ENCODE peak calls at places on chromosomes 16 and 17, in seven cellular contexts. One of them, this sample, is unnamed.

GRCh38 chr16:85065099-85065498 is 37.5 kb downstream of the KIAA0513 start:
- DNase-seq in CD4-positive, alpha-beta memory T cell: no peak
- DNase-seq in fibroblast of lung: no peak
- DNase-seq in heart left ventricle: no peak
- DNase-seq in lower lobe of right lung: no peak
- DNase-seq in A549: no peak
- DNase-seq in H7: peak; percentile 37
- DNase-seq in this sample: no peak

GRCh38 chr16:84847554-84848415 is 28.0 kb downstream of the CRISPLD2 start:
- DNase-seq in heart left ventricle: no peak
- DNase-seq in lower lobe of right lung: no peak
- DNase-seq in CD4-positive, alpha-beta memory T cell: no peak
- DNase-seq in H7: peak; percentile 81
- DNase-seq in fibroblast of lung: no peak
- DNase-seq in A549: no peak
- DNase-seq in this sample: no peak

GRCh38 chr17:50620848-50621247 is 13.8 kb upstream of the ABCC3 start:
- DNase-seq in lower lobe of right lung: no peak
- DNase-seq in fibroblast of lung: no peak
- DNase-seq in H7: peak; percentile 95
- DNase-seq in A549: no peak
- DNase-seq in heart left ventricle: no peak
- DNase-seq in CD4-positive, alpha-beta memory T cell: no peak
- DNase-seq in this sample: no peak

GRCh38 chr16:84042879-84043485 is 387 bp upstream of the SLC38A8 start:
- DNase-seq in heart left ventricle: no peak
- DNase-seq in fibroblast of lung: no peak
- DNase-seq in lower lobe of right lung: peak; percentile 38
- DNase-seq in CD4-positive, alpha-beta memory T cell: no peak
- DNase-seq in A549: no peak
- DNase-seq in H7: peak; percentile 85
- DNase-seq in this sample: no peak

GRCh38 chr16:11495066-11495407 is 91.7 kb downstream of the LITAF start:
- DNase-seq in fibroblast of lung: no peak
- DNase-seq in lower lobe of right lung: no peak
- DNase-seq in heart left ventricle: no peak
- DNase-seq in A549: no peak
- DNase-seq in CD4-positive, alpha-beta memory T cell: no peak
- DNase-seq in H7: no peak
- DNase-seq in this sample: no peak

GRCh38 chr17:61384384-61385090 is 15.1 kb upstream of the TBX2 start:
- DNase-seq in H7: no peak
- DNase-seq in heart left ventricle: no peak
- DNase-seq in A549: no peak
- DNase-seq in CD4-positive, alpha-beta memory T cell: no peak
- DNase-seq in fibroblast of lung: no peak
- DNase-seq in lower lobe of right lung: peak; percentile 36
- DNase-seq in this sample: no peak

GRCh38 chr16:49121636-49122035 is 160.0 kb downstream of the CBLN1 start:
- DNase-seq in heart left ventricle: no peak
- DNase-seq in H7: no peak
- DNase-seq in A549: no peak
- DNase-seq in fibroblast of lung: no peak
- DNase-seq in CD4-positive, alpha-beta memory T cell: no peak
- DNase-seq in lower lobe of right lung: no peak
- DNase-seq in this sample: no peak

GRCh38 chr17:28970879-28971278 is 19.6 kb upstream of the PHF12 start:
- DNase-seq in lower lobe of right lung: no peak
- DNase-seq in H7: no peak
- DNase-seq in heart left ventricle: no peak
- DNase-seq in A549: no peak
- DNase-seq in fibroblast of lung: no peak
- DNase-seq in CD4-positive, alpha-beta memory T cell: no peak
- DNase-seq in this sample: no peak

GRCh38 chr16:86029131-86029741 is 130.3 kb downstream of the IRF8 start:
- DNase-seq in fibroblast of lung: peak; percentile 63
- DNase-seq in CD4-positive, alpha-beta memory T cell: no peak
- DNase-seq in H7: peak; percentile 75
- DNase-seq in heart left ventricle: peak; percentile 68
- DNase-seq in lower lobe of right lung: no peak
- DNase-seq in A549: no peak
- DNase-seq in this sample: no peak

GRCh38 chr17:37769050-37769449 is 24.2 kb upstream of the HNF1B start:
- DNase-seq in lower lobe of right lung: no peak
- DNase-seq in CD4-positive, alpha-beta memory T cell: no peak
- DNase-seq in H7: no peak
- DNase-seq in fibroblast of lung: no peak
- DNase-seq in heart left ventricle: no peak
- DNase-seq in A549: no peak
- DNase-seq in this sample: peak; percentile 35

GRCh38 chr16:75697571-75697970 is 3.7 kb downstream of the DUXB start:
- DNase-seq in fibroblast of lung: no peak
- DNase-seq in A549: no peak
- DNase-seq in heart left ventricle: no peak
- DNase-seq in H7: no peak
- DNase-seq in CD4-positive, alpha-beta memory T cell: no peak
- DNase-seq in lower lobe of right lung: no peak
- DNase-seq in this sample: no peak

GRCh38 chr16:19102187-19102872 is 11.4 kb upstream of the ITPRIPL2 start:
- DNase-seq in A549: no peak
- DNase-seq in heart left ventricle: no peak
- DNase-seq in fibroblast of lung: no peak
- DNase-seq in H7: no peak
- DNase-seq in CD4-positive, alpha-beta memory T cell: no peak
- DNase-seq in lower lobe of right lung: no peak
- DNase-seq in this sample: no peak

GRCh38 chr17:20282526-20283308 is 184.6 kb downstream of the LGALS9B start:
- DNase-seq in A549: no peak
- DNase-seq in CD4-positive, alpha-beta memory T cell: no peak
- DNase-seq in H7: no peak
- DNase-seq in heart left ventricle: no peak
- DNase-seq in fibroblast of lung: no peak
- DNase-seq in lower lobe of right lung: no peak
- DNase-seq in this sample: no peak

GRCh38 chr17:55540414-55541091 is 29.3 kb upstream of the SMIM36 start:
- DNase-seq in A549: peak; percentile 38
- DNase-seq in lower lobe of right lung: no peak
- DNase-seq in CD4-positive, alpha-beta memory T cell: no peak
- DNase-seq in heart left ventricle: no peak
- DNase-seq in fibroblast of lung: peak; percentile 81
- DNase-seq in H7: no peak
- DNase-seq in this sample: no peak

GRCh38 chr17:57870283-57870635 is 20.4 kb upstream of the MRPS23 start:
- DNase-seq in heart left ventricle: no peak
- DNase-seq in A549: no peak
- DNase-seq in CD4-positive, alpha-beta memory T cell: no peak
- DNase-seq in lower lobe of right lung: no peak
- DNase-seq in H7: peak; percentile 16
- DNase-seq in fibroblast of lung: peak; percentile 45
- DNase-seq in this sample: no peak

GRCh38 chr17:32388613-32389459 is 38.9 kb downstream of the ZNF207 start:
- DNase-seq in lower lobe of right lung: no peak
- DNase-seq in A549: no peak
- DNase-seq in fibroblast of lung: no peak
- DNase-seq in H7: no peak
- DNase-seq in CD4-positive, alpha-beta memory T cell: no peak
- DNase-seq in heart left ventricle: no peak
- DNase-seq in this sample: no peak

GRCh38 chr17:11772031-11772430 is 173.8 kb downstream of the DNAH9 start:
- DNase-seq in heart left ventricle: no peak
- DNase-seq in A549: no peak
- DNase-seq in CD4-positive, alpha-beta memory T cell: no peak
- DNase-seq in lower lobe of right lung: no peak
- DNase-seq in H7: no peak
- DNase-seq in fibroblast of lung: no peak
- DNase-seq in this sample: no peak

GRCh38 chr17:56314026-56314425 is 160.8 kb downstream of the ANKFN1 start:
- DNase-seq in fibroblast of lung: peak; percentile 39
- DNase-seq in heart left ventricle: no peak
- DNase-seq in lower lobe of right lung: no peak
- DNase-seq in H7: no peak
- DNase-seq in CD4-positive, alpha-beta memory T cell: no peak
- DNase-seq in A549: no peak
- DNase-seq in this sample: no peak

GRCh38 chr17:27217631-27218030 is 76.3 kb upstream of the WSB1 start:
- DNase-seq in CD4-positive, alpha-beta memory T cell: peak; percentile 16
- DNase-seq in H7: no peak
- DNase-seq in A549: no peak
- DNase-seq in lower lobe of right lung: no peak
- DNase-seq in heart left ventricle: no peak
- DNase-seq in fibroblast of lung: no peak
- DNase-seq in this sample: peak; percentile 71

GRCh38 chr17:41967141-41967920 is 736 bp downstream of the CNP start:
- DNase-seq in lower lobe of right lung: peak; percentile 51
- DNase-seq in H7: no peak
- DNase-seq in fibroblast of lung: peak; percentile 17
- DNase-seq in A549: no peak
- DNase-seq in heart left ventricle: no peak
- DNase-seq in CD4-positive, alpha-beta memory T cell: peak; percentile 38
- DNase-seq in this sample: no peak

GRCh38 chr16:68754117-68754792 is 17.2 kb downstream of the CDH1 start:
- DNase-seq in fibroblast of lung: no peak
- DNase-seq in lower lobe of right lung: no peak
- DNase-seq in CD4-positive, alpha-beta memory T cell: no peak
- DNase-seq in A549: no peak
- DNase-seq in H7: no peak
- DNase-seq in heart left ventricle: no peak
- DNase-seq in this sample: no peak

GRCh38 chr17:21376835-21377690 is 906 bp downstream of the KCNJ12 start:
- DNase-seq in lower lobe of right lung: no peak
- DNase-seq in A549: peak; percentile 55
- DNase-seq in heart left ventricle: no peak
- DNase-seq in H7: peak; percentile 86
- DNase-seq in CD4-positive, alpha-beta memory T cell: no peak
- DNase-seq in fibroblast of lung: peak; percentile 44
- DNase-seq in this sample: no peak

GRCh38 chr17:73227944-73228343 is 33.7 kb downstream of the CPSF4L start:
- DNase-seq in heart left ventricle: no peak
- DNase-seq in H7: no peak
- DNase-seq in fibroblast of lung: no peak
- DNase-seq in lower lobe of right lung: no peak
- DNase-seq in CD4-positive, alpha-beta memory T cell: no peak
- DNase-seq in A549: no peak
- DNase-seq in this sample: no peak

GRCh38 chr17:1024076-1024475 is 27.1 kb downstream of the TIMM22 start:
- DNase-seq in A549: no peak
- DNase-seq in H7: no peak
- DNase-seq in lower lobe of right lung: no peak
- DNase-seq in CD4-positive, alpha-beta memory T cell: no peak
- DNase-seq in heart left ventricle: no peak
- DNase-seq in fibroblast of lung: no peak
- DNase-seq in this sample: no peak

GRCh38 chr16:73064227-73064995 is 16.5 kb upstream of the ZFHX3 start:
- DNase-seq in heart left ventricle: peak; percentile 59
- DNase-seq in CD4-positive, alpha-beta memory T cell: no peak
- DNase-seq in H7: peak; percentile 67
- DNase-seq in A549: no peak
- DNase-seq in lower lobe of right lung: no peak
- DNase-seq in fibroblast of lung: peak; percentile 90
- DNase-seq in this sample: no peak

DNA sequence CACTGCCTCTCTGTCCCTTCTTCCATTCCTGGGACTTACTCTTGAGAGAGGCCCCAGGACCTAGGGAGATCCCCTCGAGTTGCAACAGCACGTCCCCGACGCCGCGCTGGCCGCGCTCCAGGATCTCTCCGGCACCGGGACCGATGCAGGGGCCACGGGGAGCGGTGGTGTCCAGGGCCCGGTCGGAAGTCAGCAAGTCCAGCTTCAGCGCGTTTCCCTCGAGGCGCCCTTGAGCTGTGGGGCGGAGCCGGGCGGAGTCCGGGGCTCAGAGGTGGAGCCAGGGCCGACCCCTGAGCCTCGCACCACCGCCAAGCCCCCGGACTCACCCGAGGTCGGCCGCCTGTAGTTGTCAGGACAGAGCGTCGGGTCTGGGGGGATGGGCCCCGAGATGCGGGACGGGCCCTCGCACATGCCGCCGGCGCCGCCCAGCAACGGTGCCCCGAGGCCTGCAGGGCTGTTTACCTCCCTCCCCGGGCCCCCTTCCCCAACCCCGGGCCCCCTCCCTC is 465 bp downstream of the ENKD1 start:
- DNase-seq in heart left ventricle: peak; percentile 30
- DNase-seq in H7: peak; percentile 95
- DNase-seq in A549: no peak
- DNase-seq in lower lobe of right lung: peak; percentile 71
- DNase-seq in CD4-positive, alpha-beta memory T cell: no peak
- DNase-seq in fibroblast of lung: no peak
- DNase-seq in this sample: no peak
- H3K4me3 ChIP-seq in heart left ventricle: peak overlapping the region; percentile 80
- H3K4me3 ChIP-seq in H7: peak overlapping the region; percentile 60
- H3K4me3 ChIP-seq in A549: peak overlapping the region; percentile 84
- H3K4me3 ChIP-seq in lower lobe of right lung: peak overlapping the region; percentile 85
- H3K4me3 ChIP-seq in CD4-positive, alpha-beta memory T cell: peak overlapping the region; percentile 89
- H3K4me3 ChIP-seq in fibroblast of lung: peak overlapping the region; percentile 57
- H3K4me3 ChIP-seq in this sample: peak overlapping the region; percentile 84

GRCh38 chr17:40190197-40191021 is 13.1 kb downstream of the RAPGEFL1 start:
- DNase-seq in H7: peak; percentile 92
- DNase-seq in fibroblast of lung: no peak
- DNase-seq in heart left ventricle: no peak
- DNase-seq in lower lobe of right lung: no peak
- DNase-seq in CD4-positive, alpha-beta memory T cell: peak; percentile 14
- DNase-seq in A549: peak; percentile 87
- DNase-seq in this sample: no peak
- H3K4me3 ChIP-seq in H7: peak overlapping the region; percentile 61
- H3K4me3 ChIP-seq in fibroblast of lung: no peak overlapping the region
- H3K4me3 ChIP-seq in heart left ventricle: no peak overlapping the region
- H3K4me3 ChIP-seq in lower lobe of right lung: peak overlapping the region; percentile 70
- H3K4me3 ChIP-seq in CD4-positive, alpha-beta memory T cell: no peak overlapping the region
- H3K4me3 ChIP-seq in A549: no peak overlapping the region
- H3K4me3 ChIP-seq in this sample: no peak overlapping the region

DNA sequence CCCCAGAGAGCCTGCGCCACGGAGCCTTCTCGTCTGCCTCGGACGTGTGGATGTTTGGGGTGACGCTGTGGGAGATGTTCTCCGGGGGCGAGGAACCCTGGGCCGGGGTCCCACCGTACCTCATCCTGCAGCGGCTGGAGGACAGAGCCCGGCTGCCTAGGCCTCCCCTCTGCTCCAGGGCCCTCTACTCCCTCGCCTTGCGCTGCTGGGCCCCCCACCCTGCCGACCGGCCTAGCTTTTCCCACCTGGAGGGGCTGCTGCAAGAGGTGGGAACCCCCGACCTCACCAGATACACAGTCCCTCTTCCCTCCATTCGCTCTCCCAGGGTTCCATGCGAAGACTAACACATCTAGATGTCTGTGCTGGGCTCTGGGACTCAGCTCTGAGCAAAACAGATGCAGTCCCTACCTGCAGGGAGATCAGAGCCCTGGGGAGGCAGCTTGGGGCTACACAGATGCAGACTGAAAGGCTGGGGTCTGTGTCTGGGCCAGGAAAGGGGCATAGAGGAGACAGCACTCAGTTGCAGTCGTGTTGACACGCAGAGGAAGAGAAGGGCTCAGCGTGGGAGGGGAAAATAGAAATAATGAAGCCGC is 3.7 kb downstream of the TNK1 start:
- DNase-seq in CD4-positive, alpha-beta memory T cell: no peak
- DNase-seq in A549: no peak
- DNase-seq in heart left ventricle: no peak
- DNase-seq in H7: no peak
- DNase-seq in fibroblast of lung: no peak
- DNase-seq in lower lobe of right lung: no peak
- DNase-seq in this sample: no peak
- H3K4me3 ChIP-seq in CD4-positive, alpha-beta memory T cell: peak overlapping the region; percentile 86
- H3K4me3 ChIP-seq in A549: no peak overlapping the region
- H3K4me3 ChIP-seq in heart left ventricle: peak overlapping the region; percentile 41
- H3K4me3 ChIP-seq in H7: peak overlapping the region; percentile 49
- H3K4me3 ChIP-seq in fibroblast of lung: no peak overlapping the region
- H3K4me3 ChIP-seq in lower lobe of right lung: peak overlapping the region; percentile 52
- H3K4me3 ChIP-seq in this sample: peak overlapping the region; percentile 64

GRCh38 chr17:80424878-80425765 is 10.2 kb downstream of the ENDOV start:
- DNase-seq in fibroblast of lung: no peak
- DNase-seq in H7: peak; percentile 80
- DNase-seq in CD4-positive, alpha-beta memory T cell: no peak
- DNase-seq in A549: no peak
- DNase-seq in lower lobe of right lung: peak; percentile 42
- DNase-seq in heart left ventricle: no peak
- DNase-seq in this sample: no peak
- H3K4me3 ChIP-seq in fibroblast of lung: no peak overlapping the region
- H3K4me3 ChIP-seq in H7: no peak overlapping the region
- H3K4me3 ChIP-seq in CD4-positive, alpha-beta memory T cell: no peak overlapping the region
- H3K4me3 ChIP-seq in A549: no peak overlapping the region
- H3K4me3 ChIP-seq in lower lobe of right lung: no peak overlapping the region
- H3K4me3 ChIP-seq in heart left ventricle: no peak overlapping the region
- H3K4me3 ChIP-seq in this sample: no peak overlapping the region

This sample was measured in GM06990.